ENCODE peak calls at places on chromosomes 7 and 10, in six cellular contexts. C, Z, R, K, Q and P are unnamed samples. For H3K79me1, the result is how much of the 10 kb centered on the place peaks cover.

GRCh38 chr7:129688503-129689222 is 77.1 kb downstream of the NRF1 start:
- DNase-seq in K (no peak), Q (no peak), C (no peak), Z (no peak), R (no peak), P (no peak)

GRCh38 chr10:59234814-59235429 is 58.5 kb downstream of the PHYHIPL start:
- DNase-seq in Q (no peak), K (peak), R (peak), C (peak), Z (no peak), P (peak)

GRCh38 chr7:2638224-2638991 is 6.6 kb downstream of the TTYH3 start:
- DNase-seq in R (peak), Q (no peak), Z (no peak), K (peak), C (no peak), P (no peak)

GRCh38 chr7:130365511-130366441 is 14.5 kb upstream of the CPA1 start:
- DNase-seq in Z (no peak), K (peak), C (no peak), R (peak), Q (no peak), P (peak)

GRCh38 chr7:54581511-54581910 is 39.3 kb downstream of the VSTM2A start:
- DNase-seq in R (no peak), Q (no peak), C (peak), Z (no peak), K (no peak), P (no peak)

GRCh38 chr7:33604015-33604414 is 301.3 kb upstream of the BMPER start:
- DNase-seq in K (no peak), Q (no peak), C (no peak), R (peak), Z (no peak), P (no peak)

GRCh38 chr7:155228459-155228845 is 69.2 kb upstream of the INSIG1 start:
- DNase-seq in Q (no peak), R (peak), K (peak), Z (no peak), C (peak), P (no peak)

GRCh38 chr7:127911968-127912511 is 119.2 kb downstream of the LRRC4 start:
- DNase-seq in K (no peak), R (no peak), Z (no peak), C (no peak), Q (no peak), P (no peak)

GRCh38 chr7:22647451-22648257 is 79.3 kb upstream of the IL6 start:
- DNase-seq in C (peak), K (peak), Q (no peak), Z (no peak), R (peak), P (no peak)

GRCh38 chr7:15567036-15567435 is 5.2 kb upstream of the AGMO start:
- DNase-seq in R (no peak), C (no peak), Z (no peak), Q (no peak), K (no peak), P (no peak)

GRCh38 chr7:15566476-15566875 is 4.7 kb upstream of the AGMO start:
- DNase-seq in R (no peak), C (no peak), Q (no peak), K (no peak), Z (no peak), P (no peak)

GRCh38 chr7:15567652-15568051 is 5.8 kb upstream of the AGMO start:
- DNase-seq in Z (no peak), R (no peak), K (no peak), Q (no peak), C (no peak), P (no peak)

DNA sequence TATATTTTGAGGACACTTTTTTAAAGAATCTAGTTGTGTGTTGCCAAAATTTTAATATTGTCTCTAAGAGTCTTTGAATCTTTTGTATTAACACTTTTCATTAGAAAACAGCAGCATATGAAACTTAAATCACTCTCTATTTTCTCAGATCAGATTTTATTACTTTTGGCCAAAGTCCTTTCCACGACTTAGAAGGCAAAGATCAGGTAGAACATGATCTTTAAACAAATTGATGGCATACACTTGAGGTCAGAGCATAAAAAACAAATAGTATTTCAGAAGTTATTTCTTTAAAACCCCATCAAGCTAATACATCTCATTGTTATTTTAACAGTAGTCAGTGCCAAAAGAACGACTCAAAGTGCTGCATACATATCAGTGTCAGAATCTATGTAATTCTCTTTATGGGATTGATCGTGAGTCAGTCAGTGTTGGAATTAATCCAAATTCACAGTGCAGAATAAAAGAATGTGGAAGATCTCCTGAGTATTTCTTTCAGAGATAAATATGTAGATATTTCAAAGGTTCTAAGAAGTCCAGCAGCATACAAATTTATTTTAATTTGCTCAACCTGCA is 9.6 kb upstream of the AGMO start:
- DNase-seq in K (no peak), Z (no peak), Q (no peak), C (no peak), R (peak), P (no peak)
- H3K79me1 ChIP-seq in K (under half), Z (under half), Q (under half), C (under half), R (under half), P (under half)

GRCh38 chr10:100571069-100571817 is 35.5 kb downstream of the HIF1AN start:
- DNase-seq in K (no peak), C (no peak), Z (no peak), Q (no peak), R (no peak), P (no peak)

GRCh38 chr10:100569687-100570517 is 34.2 kb downstream of the HIF1AN start:
- DNase-seq in R (no peak), C (no peak), Q (peak), Z (peak), K (no peak), P (peak)

GRCh38 chr10:100567826-100568225 is 32.1 kb downstream of the HIF1AN start:
- DNase-seq in C (no peak), Z (no peak), K (no peak), R (no peak), Q (no peak), P (no peak)

GRCh38 chr10:100568937-100569336 is 33.2 kb downstream of the HIF1AN start:
- DNase-seq in K (no peak), R (no peak), Z (no peak), Q (no peak), C (no peak), P (no peak)

DNA sequence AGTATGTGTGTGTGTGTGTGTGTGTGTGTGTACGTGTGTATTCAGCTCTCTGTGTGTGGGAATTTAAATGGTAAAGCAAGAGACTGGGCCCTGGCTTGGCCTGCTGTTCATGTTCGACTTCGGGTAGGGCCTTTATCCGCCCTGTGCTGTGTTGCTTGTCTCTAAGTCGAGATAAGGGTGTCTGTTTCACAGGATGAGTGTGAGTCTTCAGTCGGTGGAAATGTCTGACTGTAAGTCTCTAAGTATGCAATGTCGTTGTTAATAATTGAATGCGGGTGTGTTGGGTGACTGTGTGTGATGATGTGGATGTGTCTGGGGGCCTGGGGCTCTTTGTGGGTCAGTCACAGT is 34.7 kb downstream of the HIF1AN start:
- DNase-seq in C (no peak), K (no peak), R (no peak), Q (no peak), Z (no peak), P (no peak)
- H3K4me3 ChIP-seq in C (peak), K (no peak), R (no peak), Q (peak), Z (peak), P (no peak)

GRCh38 chr7:150994141-150994837 is 3.5 kb downstream of the NOS3 start:
- DNase-seq in C (no peak), Z (no peak), K (no peak), Q (no peak), R (no peak), P (peak)
- H3K4ac ChIP-seq in C (no peak), Z (no peak), K (no peak), Q (no peak), R (no peak), P (no peak)

GRCh38 chr10:117312430-117312829 is 62.8 kb downstream of the PDZD8 start:
- DNase-seq in Z (no peak), K (no peak), C (peak), R (no peak), Q (no peak), P (no peak)

GRCh38 chr10:117311261-117311660 is 64.0 kb downstream of the PDZD8 start:
- DNase-seq in C (peak), K (no peak), Q (no peak), R (no peak), Z (no peak), P (no peak)

DNA sequence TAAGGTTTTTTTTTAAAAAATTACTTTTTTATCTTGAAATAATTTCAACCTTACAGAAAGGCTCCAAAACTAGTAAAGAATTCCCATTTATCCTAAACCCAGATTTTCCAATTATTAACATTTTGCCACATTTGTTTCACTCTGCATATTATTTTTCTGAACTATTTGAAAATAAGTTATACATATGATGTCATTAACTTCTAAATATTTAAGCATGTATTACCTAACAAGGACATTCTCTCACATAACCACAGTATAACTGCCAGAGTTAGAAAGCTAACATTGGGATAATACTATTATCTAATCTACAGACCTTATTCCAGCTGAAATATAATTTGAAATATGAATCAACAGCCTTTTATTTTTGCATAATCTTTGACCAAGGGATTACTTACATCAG is 65.8 kb downstream of the SLC18A2 start:
- DNase-seq in Q (no peak), Z (no peak), R (no peak), K (no peak), C (no peak), P (no peak)
- H3K79me1 ChIP-seq in Q (under half), Z (under half), R (under half), K (under half), C (under half), P (under half)